ENCODE peak calls at places on chromosomes 11 and 22, in six cellular contexts. W is endothelial cell, J is mucosa of gallbladder, S is brain microvascular endothelial cell, P is hypothalamus, E is iPS-NIHi11. U is an unnamed sample.

GRCh38 chr22:45574069-45574703 is 71.5 kb downstream of the FBLN1 start:
- DNase-seq in E (no peak), S (no peak), W (no peak), P (no peak), J (no peak), U (no peak)

GRCh38 chr11:85759915-85760314 is 51.0 kb downstream of the SYTL2 start:
- DNase-seq in J (no peak), S (peak), W (no peak), P (no peak), E (no peak), U (no peak)

GRCh38 chr22:39988386-39989114 is 6.2 kb upstream of the FAM83F start:
- DNase-seq in J (no peak), W (no peak), P (no peak), S (no peak), E (no peak), U (no peak)

GRCh38 chr11:58127350-58127749 is 2.0 kb upstream of the OR9I1 start:
- DNase-seq in J (no peak), P (no peak), S (no peak), E (no peak), W (no peak), U (no peak)

GRCh38 chr22:41468381-41469217 is at the start of the genes ACO2 and PHF5A:
- DNase-seq in W (peak), S (peak), P (peak), E (peak), J (peak), U (peak)

GRCh38 chr11:85673422-85673821 is 8.5 kb upstream of the CREBZF start:
- DNase-seq in E (no peak), S (no peak), J (no peak), W (no peak), P (no peak), U (no peak)

GRCh38 chr22:33493476-33494205 is 426.6 kb downstream of the LARGE1 start:
- DNase-seq in W (no peak), S (no peak), J (no peak), P (no peak), E (no peak), U (no peak)

GRCh38 chr11:72813740-72814138 is 472 bp upstream of the ATG16L2 start:
- DNase-seq in S (peak), P (peak), E (peak), W (no peak), J (peak), U (no peak)

GRCh38 chr11:119026970-119027369 is 3.7 kb downstream of the SLC37A4 start:
- DNase-seq in E (no peak), J (peak), P (no peak), W (no peak), S (no peak), U (no peak)

GRCh38 chr22:24305260-24305692 is 34.6 kb downstream of the SPECC1L start:
- DNase-seq in S (peak), W (no peak), J (no peak), E (no peak), P (no peak), U (no peak)

GRCh38 chr11:74138021-74138420 is 32.8 kb downstream of the C2CD3 start:
- DNase-seq in S (no peak), P (no peak), W (no peak), J (no peak), E (no peak), U (no peak)

GRCh38 chr11:112195906-112196305 is 20.6 kb downstream of the BCO2 start:
- DNase-seq in J (peak), E (no peak), P (no peak), S (no peak), W (no peak), U (no peak)

GRCh38 chr22:23306438-23306921 is 126.2 kb downstream of the BCR start:
- DNase-seq in S (peak), P (no peak), W (no peak), E (no peak), J (no peak), U (no peak)

GRCh38 chr22:31439805-31440204 is 40.4 kb downstream of the DRG1 start:
- DNase-seq in S (no peak), J (no peak), E (no peak), W (no peak), P (no peak), U (no peak)

GRCh38 chr11:71140206-71140919 is 112.0 kb downstream of the SHANK2 start:
- DNase-seq in W (no peak), P (peak), J (no peak), S (no peak), E (no peak), U (no peak)

GRCh38 chr11:60870276-60870675 is 2.9 kb downstream of the ZP1 start:
- DNase-seq in E (no peak), P (no peak), S (no peak), J (no peak), W (no peak), U (no peak)

GRCh38 chr22:41009222-41009948 is 58.2 kb downstream of the RBX1 start:
- DNase-seq in E (no peak), J (no peak), S (no peak), W (no peak), P (no peak), U (no peak)

GRCh38 chr22:40348025-40348658 is 1.8 kb downstream of the ADSL start:
- DNase-seq in J (peak), P (peak), W (peak), S (peak), E (peak), U (peak)

GRCh38 chr11:126105748-126106080 is 43.0 kb upstream of the CDON start:
- DNase-seq in S (no peak), P (no peak), W (no peak), E (no peak), J (no peak), U (no peak)

GRCh38 chr11:3357302-3357701 is 21.6 kb downstream of the ZNF195 start:
- DNase-seq in W (no peak), P (no peak), E (no peak), J (no peak), S (no peak), U (no peak)